ENCODE peak calls at places on chromosomes 16 and 17, in ten cellular contexts. H is GM23338; S is suprapubic skin; C is T-cell; G is CD4-positive, alpha-beta memory T cell; P is activated T-cell treated with anti-CD3 and anti-CD28 coated beads for 1 hour; Q is AG08395; Z is mucosa of descending colon; Y is fibroblast of gingiva; T is HEK293T. J is an unnamed sample.
A peak's percentile ranks its signal among the peaks of the same experiment; 100 is the strongest.

GRCh38 chr16:19644877-19645276 is 73.2 kb downstream of the KNOP1 start:
- DNase-seq in H (no peak), S (no peak), C (no peak), G (no peak), P (no peak), Q (no peak), Z (peak; percentile 10), Y (peak; percentile 66), T (peak; percentile 12), J (no peak)

GRCh38 chr16:64269756-64270155 is 852.1 kb downstream of the CDH11 start:
- DNase-seq in H (no peak), S (no peak), C (no peak), G (no peak), P (no peak), Q (no peak), Z (no peak), Y (no peak), T (no peak), J (no peak)

GRCh38 chr16:68406458-68407041 is 41.8 kb downstream of the SMPD3 start:
- DNase-seq in H (no peak), S (no peak), C (no peak), G (no peak), P (no peak), Q (peak; percentile 73), Z (no peak), Y (no peak), T (peak; percentile 26), J (no peak)

GRCh38 chr17:12579245-12579644 is 86.4 kb upstream of the MYOCD start:
- DNase-seq in H (no peak), S (no peak), C (no peak), G (no peak), P (no peak), Q (no peak), Z (no peak), Y (no peak), T (no peak), J (no peak)

GRCh38 chr17:28030386-28030785 is 12.1 kb upstream of the NLK start:
- DNase-seq in H (no peak), S (no peak), C (no peak), G (no peak), P (no peak), Q (no peak), Z (no peak), Y (no peak), T (no peak), J (no peak)

GRCh38 chr16:89246383-89246902 is 28.9 kb downstream of the ZNF778 start:
- DNase-seq in H (no peak), S (no peak), C (no peak), G (no peak), P (no peak), Q (no peak), Z (no peak), Y (no peak), T (no peak), J (no peak)

GRCh38 chr17:17129466-17129865 is 76.7 kb downstream of the PLD6 start:
- DNase-seq in H (no peak), S (no peak), C (no peak), G (no peak), P (no peak), Q (no peak), Z (no peak), Y (peak; percentile 10), T (no peak), J (no peak)

GRCh38 chr16:55000595-55000994 is 69.9 kb downstream of the IRX5 start:
- DNase-seq in H (no peak), S (no peak), C (no peak), G (no peak), P (no peak), Q (peak; percentile 44), Z (no peak), Y (peak; percentile 16), T (no peak), J (no peak)

GRCh38 chr17:74757502-74757901 is 9.1 kb downstream of the NHERF1 start:
- DNase-seq in H (no peak), S (no peak), C (no peak), G (no peak), P (no peak), Q (no peak), Z (no peak), Y (no peak), T (no peak), J (no peak)

J was measured in putamen.